ENCODE peak calls at places on chromosomes 6 and 20, in ten cellular contexts. One of them, this sample, is unnamed.

GRCh38 chr20:45863543-45864470 is 6.4 kb downstream of the ZSWIM3 start:
- DNase-seq in NCI-H1694 treated with DMSO at 0.1 percent for 48 hours: no peak
- DNase-seq in stimulated activated effector memory CD8-positive, alpha-beta T cell treated with anti-CD3 and anti-CD28 coated beads, Interleukin-12 subunit alpha, Interleukin-12 subunit beta, amount 100 ng/mL, for 72 hours: no peak
- DNase-seq in activated CD8-positive, alpha-beta memory T cell treated with anti-CD3 and anti-CD28 coated beads for 4 hours: no peak
- DNase-seq in activated CD4-positive, alpha-beta T cell treated with anti-CD3 and anti-CD28 coated beads, Interleukin-2, amount 50 U/mL, for 4 hours: no peak
- DNase-seq in aorta: no peak
- DNase-seq in HT-29: peak
- DNase-seq in left ventricle myocardium inferior: no peak
- DNase-seq in omental fat pad: no peak
- DNase-seq in HS-5: no peak
- DNase-seq in this sample: no peak

GRCh38 chr6:149153637-149154036 is 163.9 kb upstream of the TAB2 start:
- DNase-seq in HS-5: no peak
- DNase-seq in stimulated activated effector memory CD8-positive, alpha-beta T cell treated with anti-CD3 and anti-CD28 coated beads, Interleukin-12 subunit alpha, Interleukin-12 subunit beta, amount 100 ng/mL, for 72 hours: peak
- DNase-seq in activated CD4-positive, alpha-beta T cell treated with anti-CD3 and anti-CD28 coated beads, Interleukin-2, amount 50 U/mL, for 4 hours: no peak
- DNase-seq in HT-29: no peak
- DNase-seq in aorta: no peak
- DNase-seq in left ventricle myocardium inferior: no peak
- DNase-seq in omental fat pad: no peak
- DNase-seq in NCI-H1694 treated with DMSO at 0.1 percent for 48 hours: no peak
- DNase-seq in activated CD8-positive, alpha-beta memory T cell treated with anti-CD3 and anti-CD28 coated beads for 4 hours: no peak
- DNase-seq in this sample: no peak

GRCh38 chr6:100210138-100210872 is 216.3 kb upstream of the MCHR2 start:
- DNase-seq in HS-5: no peak
- DNase-seq in activated CD4-positive, alpha-beta T cell treated with anti-CD3 and anti-CD28 coated beads, Interleukin-2, amount 50 U/mL, for 4 hours: no peak
- DNase-seq in NCI-H1694 treated with DMSO at 0.1 percent for 48 hours: no peak
- DNase-seq in stimulated activated effector memory CD8-positive, alpha-beta T cell treated with anti-CD3 and anti-CD28 coated beads, Interleukin-12 subunit alpha, Interleukin-12 subunit beta, amount 100 ng/mL, for 72 hours: no peak
- DNase-seq in activated CD8-positive, alpha-beta memory T cell treated with anti-CD3 and anti-CD28 coated beads for 4 hours: no peak
- DNase-seq in aorta: no peak
- DNase-seq in omental fat pad: no peak
- DNase-seq in left ventricle myocardium inferior: no peak
- DNase-seq in HT-29: no peak
- DNase-seq in this sample: no peak

GRCh38 chr6:165636415-165637048 is 26.5 kb downstream of the PDE10A start:
- DNase-seq in HS-5: no peak
- DNase-seq in omental fat pad: no peak
- DNase-seq in activated CD4-positive, alpha-beta T cell treated with anti-CD3 and anti-CD28 coated beads, Interleukin-2, amount 50 U/mL, for 4 hours: no peak
- DNase-seq in NCI-H1694 treated with DMSO at 0.1 percent for 48 hours: no peak
- DNase-seq in HT-29: no peak
- DNase-seq in aorta: no peak
- DNase-seq in activated CD8-positive, alpha-beta memory T cell treated with anti-CD3 and anti-CD28 coated beads for 4 hours: no peak
- DNase-seq in stimulated activated effector memory CD8-positive, alpha-beta T cell treated with anti-CD3 and anti-CD28 coated beads, Interleukin-12 subunit alpha, Interleukin-12 subunit beta, amount 100 ng/mL, for 72 hours: no peak
- DNase-seq in left ventricle myocardium inferior: no peak
- DNase-seq in this sample: no peak

GRCh38 chr6:116200619-116201249 is 53.1 kb downstream of the TSPYL4 start:
- DNase-seq in HT-29: no peak
- DNase-seq in activated CD8-positive, alpha-beta memory T cell treated with anti-CD3 and anti-CD28 coated beads for 4 hours: no peak
- DNase-seq in activated CD4-positive, alpha-beta T cell treated with anti-CD3 and anti-CD28 coated beads, Interleukin-2, amount 50 U/mL, for 4 hours: no peak
- DNase-seq in stimulated activated effector memory CD8-positive, alpha-beta T cell treated with anti-CD3 and anti-CD28 coated beads, Interleukin-12 subunit alpha, Interleukin-12 subunit beta, amount 100 ng/mL, for 72 hours: no peak
- DNase-seq in aorta: no peak
- DNase-seq in omental fat pad: no peak
- DNase-seq in NCI-H1694 treated with DMSO at 0.1 percent for 48 hours: no peak
- DNase-seq in HS-5: no peak
- DNase-seq in left ventricle myocardium inferior: no peak
- DNase-seq in this sample: no peak

GRCh38 chr20:58649288-58650180 is 1.5 kb upstream of the STX16 start:
- DNase-seq in activated CD8-positive, alpha-beta memory T cell treated with anti-CD3 and anti-CD28 coated beads for 4 hours: no peak
- DNase-seq in left ventricle myocardium inferior: peak
- DNase-seq in NCI-H1694 treated with DMSO at 0.1 percent for 48 hours: no peak
- DNase-seq in aorta: no peak
- DNase-seq in stimulated activated effector memory CD8-positive, alpha-beta T cell treated with anti-CD3 and anti-CD28 coated beads, Interleukin-12 subunit alpha, Interleukin-12 subunit beta, amount 100 ng/mL, for 72 hours: peak
- DNase-seq in omental fat pad: no peak
- DNase-seq in HT-29: no peak
- DNase-seq in activated CD4-positive, alpha-beta T cell treated with anti-CD3 and anti-CD28 coated beads, Interleukin-2, amount 50 U/mL, for 4 hours: no peak
- DNase-seq in HS-5: no peak
- DNase-seq in this sample: peak

GRCh38 chr6:102390541-102390940 is 997.0 kb downstream of the GRIK2 start:
- DNase-seq in NCI-H1694 treated with DMSO at 0.1 percent for 48 hours: no peak
- DNase-seq in left ventricle myocardium inferior: no peak
- DNase-seq in stimulated activated effector memory CD8-positive, alpha-beta T cell treated with anti-CD3 and anti-CD28 coated beads, Interleukin-12 subunit alpha, Interleukin-12 subunit beta, amount 100 ng/mL, for 72 hours: no peak
- DNase-seq in HT-29: no peak
- DNase-seq in activated CD4-positive, alpha-beta T cell treated with anti-CD3 and anti-CD28 coated beads, Interleukin-2, amount 50 U/mL, for 4 hours: no peak
- DNase-seq in omental fat pad: no peak
- DNase-seq in HS-5: no peak
- DNase-seq in aorta: no peak
- DNase-seq in activated CD8-positive, alpha-beta memory T cell treated with anti-CD3 and anti-CD28 coated beads for 4 hours: no peak
- DNase-seq in this sample: no peak

GRCh38 chr20:44681796-44682566 is 30.5 kb upstream of the ADA start:
- DNase-seq in left ventricle myocardium inferior: no peak
- DNase-seq in aorta: no peak
- DNase-seq in omental fat pad: no peak
- DNase-seq in NCI-H1694 treated with DMSO at 0.1 percent for 48 hours: no peak
- DNase-seq in HT-29: no peak
- DNase-seq in stimulated activated effector memory CD8-positive, alpha-beta T cell treated with anti-CD3 and anti-CD28 coated beads, Interleukin-12 subunit alpha, Interleukin-12 subunit beta, amount 100 ng/mL, for 72 hours: no peak
- DNase-seq in activated CD4-positive, alpha-beta T cell treated with anti-CD3 and anti-CD28 coated beads, Interleukin-2, amount 50 U/mL, for 4 hours: no peak
- DNase-seq in HS-5: no peak
- DNase-seq in activated CD8-positive, alpha-beta memory T cell treated with anti-CD3 and anti-CD28 coated beads for 4 hours: no peak
- DNase-seq in this sample: no peak

GRCh38 chr6:122071950-122072647 is 327.4 kb upstream of the HSF2 start:
- DNase-seq in activated CD4-positive, alpha-beta T cell treated with anti-CD3 and anti-CD28 coated beads, Interleukin-2, amount 50 U/mL, for 4 hours: no peak
- DNase-seq in HT-29: no peak
- DNase-seq in stimulated activated effector memory CD8-positive, alpha-beta T cell treated with anti-CD3 and anti-CD28 coated beads, Interleukin-12 subunit alpha, Interleukin-12 subunit beta, amount 100 ng/mL, for 72 hours: no peak
- DNase-seq in left ventricle myocardium inferior: no peak
- DNase-seq in aorta: no peak
- DNase-seq in omental fat pad: no peak
- DNase-seq in activated CD8-positive, alpha-beta memory T cell treated with anti-CD3 and anti-CD28 coated beads for 4 hours: no peak
- DNase-seq in NCI-H1694 treated with DMSO at 0.1 percent for 48 hours: no peak
- DNase-seq in HS-5: no peak
- DNase-seq in this sample: no peak

GRCh38 chr6:3813150-3813780 is 35.9 kb upstream of the FAM50B start:
- DNase-seq in HT-29: peak
- DNase-seq in omental fat pad: no peak
- DNase-seq in aorta: peak
- DNase-seq in activated CD8-positive, alpha-beta memory T cell treated with anti-CD3 and anti-CD28 coated beads for 4 hours: no peak
- DNase-seq in activated CD4-positive, alpha-beta T cell treated with anti-CD3 and anti-CD28 coated beads, Interleukin-2, amount 50 U/mL, for 4 hours: no peak
- DNase-seq in NCI-H1694 treated with DMSO at 0.1 percent for 48 hours: no peak
- DNase-seq in left ventricle myocardium inferior: peak
- DNase-seq in stimulated activated effector memory CD8-positive, alpha-beta T cell treated with anti-CD3 and anti-CD28 coated beads, Interleukin-12 subunit alpha, Interleukin-12 subunit beta, amount 100 ng/mL, for 72 hours: no peak
- DNase-seq in HS-5: no peak
- DNase-seq in this sample: no peak

GRCh38 chr6:72218125-72218524 is 331.8 kb downstream of the RIMS1 start:
- DNase-seq in stimulated activated effector memory CD8-positive, alpha-beta T cell treated with anti-CD3 and anti-CD28 coated beads, Interleukin-12 subunit alpha, Interleukin-12 subunit beta, amount 100 ng/mL, for 72 hours: no peak
- DNase-seq in aorta: no peak
- DNase-seq in omental fat pad: no peak
- DNase-seq in activated CD4-positive, alpha-beta T cell treated with anti-CD3 and anti-CD28 coated beads, Interleukin-2, amount 50 U/mL, for 4 hours: no peak
- DNase-seq in activated CD8-positive, alpha-beta memory T cell treated with anti-CD3 and anti-CD28 coated beads for 4 hours: no peak
- DNase-seq in NCI-H1694 treated with DMSO at 0.1 percent for 48 hours: peak
- DNase-seq in left ventricle myocardium inferior: no peak
- DNase-seq in HT-29: peak
- DNase-seq in HS-5: no peak
- DNase-seq in this sample: no peak

GRCh38 chr20:50195524-50196120 is 5.0 kb downstream of the CEBPB start:
- DNase-seq in activated CD4-positive, alpha-beta T cell treated with anti-CD3 and anti-CD28 coated beads, Interleukin-2, amount 50 U/mL, for 4 hours: no peak
- DNase-seq in activated CD8-positive, alpha-beta memory T cell treated with anti-CD3 and anti-CD28 coated beads for 4 hours: no peak
- DNase-seq in NCI-H1694 treated with DMSO at 0.1 percent for 48 hours: no peak
- DNase-seq in stimulated activated effector memory CD8-positive, alpha-beta T cell treated with anti-CD3 and anti-CD28 coated beads, Interleukin-12 subunit alpha, Interleukin-12 subunit beta, amount 100 ng/mL, for 72 hours: no peak
- DNase-seq in HT-29: peak
- DNase-seq in left ventricle myocardium inferior: no peak
- DNase-seq in HS-5: no peak
- DNase-seq in omental fat pad: no peak
- DNase-seq in aorta: no peak
- DNase-seq in this sample: no peak

GRCh38 chr6:73302339-73302738 is 39.3 kb upstream of the KHDC1 start:
- DNase-seq in HT-29: no peak
- DNase-seq in NCI-H1694 treated with DMSO at 0.1 percent for 48 hours: no peak
- DNase-seq in stimulated activated effector memory CD8-positive, alpha-beta T cell treated with anti-CD3 and anti-CD28 coated beads, Interleukin-12 subunit alpha, Interleukin-12 subunit beta, amount 100 ng/mL, for 72 hours: no peak
- DNase-seq in aorta: no peak
- DNase-seq in activated CD8-positive, alpha-beta memory T cell treated with anti-CD3 and anti-CD28 coated beads for 4 hours: no peak
- DNase-seq in activated CD4-positive, alpha-beta T cell treated with anti-CD3 and anti-CD28 coated beads, Interleukin-2, amount 50 U/mL, for 4 hours: no peak
- DNase-seq in left ventricle myocardium inferior: no peak
- DNase-seq in omental fat pad: no peak
- DNase-seq in HS-5: no peak
- DNase-seq in this sample: no peak

GRCh38 chr6:147509900-147510299 is 1.4 kb downstream of the SAMD5 start:
- DNase-seq in HS-5: no peak
- DNase-seq in aorta: no peak
- DNase-seq in HT-29: peak
- DNase-seq in activated CD4-positive, alpha-beta T cell treated with anti-CD3 and anti-CD28 coated beads, Interleukin-2, amount 50 U/mL, for 4 hours: no peak
- DNase-seq in left ventricle myocardium inferior: no peak
- DNase-seq in omental fat pad: no peak
- DNase-seq in NCI-H1694 treated with DMSO at 0.1 percent for 48 hours: no peak
- DNase-seq in activated CD8-positive, alpha-beta memory T cell treated with anti-CD3 and anti-CD28 coated beads for 4 hours: no peak
- DNase-seq in stimulated activated effector memory CD8-positive, alpha-beta T cell treated with anti-CD3 and anti-CD28 coated beads, Interleukin-12 subunit alpha, Interleukin-12 subunit beta, amount 100 ng/mL, for 72 hours: no peak
- DNase-seq in this sample: no peak

GRCh38 chr20:45320948-45321595 is 13.0 kb upstream of the MATN4 start:
- DNase-seq in left ventricle myocardium inferior: no peak
- DNase-seq in aorta: no peak
- DNase-seq in activated CD4-positive, alpha-beta T cell treated with anti-CD3 and anti-CD28 coated beads, Interleukin-2, amount 50 U/mL, for 4 hours: no peak
- DNase-seq in stimulated activated effector memory CD8-positive, alpha-beta T cell treated with anti-CD3 and anti-CD28 coated beads, Interleukin-12 subunit alpha, Interleukin-12 subunit beta, amount 100 ng/mL, for 72 hours: no peak
- DNase-seq in HS-5: no peak
- DNase-seq in HT-29: no peak
- DNase-seq in activated CD8-positive, alpha-beta memory T cell treated with anti-CD3 and anti-CD28 coated beads for 4 hours: no peak
- DNase-seq in NCI-H1694 treated with DMSO at 0.1 percent for 48 hours: no peak
- DNase-seq in omental fat pad: no peak
- DNase-seq in this sample: no peak

GRCh38 chr20:16260911-16261310 is 312.3 kb downstream of the KIF16B start:
- DNase-seq in stimulated activated effector memory CD8-positive, alpha-beta T cell treated with anti-CD3 and anti-CD28 coated beads, Interleukin-12 subunit alpha, Interleukin-12 subunit beta, amount 100 ng/mL, for 72 hours: no peak
- DNase-seq in NCI-H1694 treated with DMSO at 0.1 percent for 48 hours: no peak
- DNase-seq in activated CD8-positive, alpha-beta memory T cell treated with anti-CD3 and anti-CD28 coated beads for 4 hours: no peak
- DNase-seq in aorta: no peak
- DNase-seq in HS-5: peak
- DNase-seq in left ventricle myocardium inferior: no peak
- DNase-seq in omental fat pad: no peak
- DNase-seq in activated CD4-positive, alpha-beta T cell treated with anti-CD3 and anti-CD28 coated beads, Interleukin-2, amount 50 U/mL, for 4 hours: no peak
- DNase-seq in HT-29: no peak
- DNase-seq in this sample: no peak

GRCh38 chr20:63833776-63834544 is 2.9 kb upstream of the ZBTB46 start:
- DNase-seq in aorta: no peak
- DNase-seq in omental fat pad: no peak
- DNase-seq in HT-29: no peak
- DNase-seq in NCI-H1694 treated with DMSO at 0.1 percent for 48 hours: no peak
- DNase-seq in activated CD4-positive, alpha-beta T cell treated with anti-CD3 and anti-CD28 coated beads, Interleukin-2, amount 50 U/mL, for 4 hours: no peak
- DNase-seq in activated CD8-positive, alpha-beta memory T cell treated with anti-CD3 and anti-CD28 coated beads for 4 hours: no peak
- DNase-seq in HS-5: no peak
- DNase-seq in left ventricle myocardium inferior: no peak
- DNase-seq in stimulated activated effector memory CD8-positive, alpha-beta T cell treated with anti-CD3 and anti-CD28 coated beads, Interleukin-12 subunit alpha, Interleukin-12 subunit beta, amount 100 ng/mL, for 72 hours: no peak
- DNase-seq in this sample: no peak

GRCh38 chr6:112286010-112286409 is 31.6 kb upstream of the LAMA4 start:
- DNase-seq in aorta: no peak
- DNase-seq in omental fat pad: no peak
- DNase-seq in HS-5: no peak
- DNase-seq in activated CD8-positive, alpha-beta memory T cell treated with anti-CD3 and anti-CD28 coated beads for 4 hours: peak
- DNase-seq in activated CD4-positive, alpha-beta T cell treated with anti-CD3 and anti-CD28 coated beads, Interleukin-2, amount 50 U/mL, for 4 hours: no peak
- DNase-seq in left ventricle myocardium inferior: no peak
- DNase-seq in NCI-H1694 treated with DMSO at 0.1 percent for 48 hours: no peak
- DNase-seq in HT-29: no peak
- DNase-seq in stimulated activated effector memory CD8-positive, alpha-beta T cell treated with anti-CD3 and anti-CD28 coated beads, Interleukin-12 subunit alpha, Interleukin-12 subunit beta, amount 100 ng/mL, for 72 hours: peak
- DNase-seq in this sample: peak

GRCh38 chr6:49668083-49668511 is 31.5 kb upstream of the RHAG start:
- DNase-seq in NCI-H1694 treated with DMSO at 0.1 percent for 48 hours: no peak
- DNase-seq in HS-5: no peak
- DNase-seq in left ventricle myocardium inferior: no peak
- DNase-seq in stimulated activated effector memory CD8-positive, alpha-beta T cell treated with anti-CD3 and anti-CD28 coated beads, Interleukin-12 subunit alpha, Interleukin-12 subunit beta, amount 100 ng/mL, for 72 hours: no peak
- DNase-seq in activated CD8-positive, alpha-beta memory T cell treated with anti-CD3 and anti-CD28 coated beads for 4 hours: no peak
- DNase-seq in omental fat pad: no peak
- DNase-seq in activated CD4-positive, alpha-beta T cell treated with anti-CD3 and anti-CD28 coated beads, Interleukin-2, amount 50 U/mL, for 4 hours: no peak
- DNase-seq in aorta: no peak
- DNase-seq in HT-29: peak
- DNase-seq in this sample: no peak

This sample was measured in T-helper 22 cell.